ENCODE peak calls at places on chromosomes 6 and 20, in nine cellular contexts. Y, J, T, S, M, F, Z, K and V are unnamed samples. For H3K27me3, the result is how much of the 10 kb centered on the place peaks cover.

GRCh38 chr6:24415753-24416152 is 13.0 kb downstream of the MRS2 start:
- DNase-seq in F (no peak), M (no peak), J (no peak), Y (no peak), Z (no peak), S (no peak), K (no peak), T (no peak), V (no peak)

GRCh38 chr6:166168616-166169548 is 1.2 kb upstream of the TBXT start:
- DNase-seq in F (no peak), S (no peak), J (no peak), Y (no peak), M (no peak), K (no peak), Z (no peak), T (no peak), V (no peak)

GRCh38 chr6:157023958-157024357 is 246.8 kb downstream of the ARID1B start:
- DNase-seq in Z (no peak), F (no peak), Y (no peak), S (no peak), K (no peak), J (peak), T (no peak), M (no peak), V (no peak)

GRCh38 chr6:41781302-41781711 is 725 bp downstream of the PRICKLE4 start:
- DNase-seq in J (no peak), S (no peak), K (no peak), F (peak), Z (no peak), Y (peak), M (no peak), T (no peak), V (no peak)

GRCh38 chr6:160733045-160733646 is 31.1 kb downstream of the PLG start:
- DNase-seq in T (peak), Z (no peak), Y (peak), M (peak), K (no peak), S (no peak), F (no peak), J (peak), V (peak)

GRCh38 chr6:108562503-108562993 is 1.8 kb downstream of the FOXO3 start:
- DNase-seq in Z (no peak), M (peak), F (peak), K (no peak), T (peak), J (peak), S (peak), Y (peak), V (peak)

GRCh38 chr6:28941681-28942448 is 18.1 kb upstream of the TRIM27 start:
- DNase-seq in Y (peak), S (no peak), F (no peak), T (no peak), Z (no peak), J (peak), M (no peak), K (no peak), V (no peak)

GRCh38 chr20:35840403-35840802 is 68.6 kb downstream of the PHF20 start:
- DNase-seq in M (no peak), J (no peak), S (no peak), Y (no peak), F (no peak), T (no peak), K (no peak), Z (no peak), V (no peak)

GRCh38 chr20:38855356-38855755 is 49.9 kb downstream of the PPP1R16B start:
- DNase-seq in T (no peak), Y (no peak), J (peak), F (no peak), M (no peak), S (no peak), K (no peak), Z (no peak), V (no peak)
- H3K27me3 ChIP-seq in T (under half), Y (under half), J (under half), F (under half), M (under half), S (under half), K (under half), Z (under half), V (under half)

GRCh38 chr6:7693827-7694226 is 32.1 kb upstream of the BMP6 start:
- DNase-seq in S (no peak), Y (no peak), J (no peak), M (no peak), T (no peak), Z (no peak), K (no peak), F (no peak), V (no peak)

GRCh38 chr6:7696061-7696460 is 29.8 kb upstream of the BMP6 start:
- DNase-seq in T (no peak), M (no peak), Y (no peak), J (no peak), K (no peak), S (no peak), Z (no peak), F (no peak), V (no peak)

GRCh38 chr6:7701212-7701834 is 24.6 kb upstream of the BMP6 start:
- DNase-seq in M (no peak), S (no peak), J (no peak), Y (no peak), F (no peak), K (no peak), Z (no peak), T (no peak), V (no peak)

GRCh38 chr6:7697820-7698623 is 27.9 kb upstream of the BMP6 start:
- DNase-seq in T (peak), K (no peak), M (peak), J (peak), Z (no peak), F (no peak), Y (peak), S (peak), V (no peak)

GRCh38 chr6:7697432-7697819 is 28.5 kb upstream of the BMP6 start:
- DNase-seq in F (no peak), K (no peak), J (no peak), Z (no peak), Y (peak), T (no peak), M (no peak), S (no peak), V (no peak)
- H3K27ac ChIP-seq in F (no peak), K (no peak), J (peak), Z (no peak), Y (peak), T (no peak), M (no peak), S (peak), V (no peak)

DNA sequence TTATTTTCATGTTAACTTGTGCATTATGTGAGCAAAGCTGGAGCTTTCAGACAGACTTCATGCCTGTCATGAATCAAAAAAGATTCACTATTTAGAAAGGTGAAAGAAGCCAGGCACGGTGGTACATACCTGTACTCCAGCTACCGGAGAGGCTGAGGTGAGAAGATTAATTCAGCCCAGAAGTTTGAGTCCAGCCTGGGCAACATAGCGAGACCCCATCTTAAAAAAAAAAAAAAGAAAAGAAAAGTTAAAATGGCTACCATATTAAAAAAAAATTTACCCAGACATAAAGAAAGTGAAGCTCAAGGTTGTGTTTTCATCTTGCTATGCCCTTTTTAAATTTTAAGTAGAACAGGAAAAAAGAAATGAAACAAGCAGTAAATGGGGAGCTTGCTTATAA is 889 bp downstream of the CASS4 start:
- DNase-seq in Y (no peak), Z (no peak), T (no peak), K (no peak), S (no peak), J (no peak), M (no peak), F (no peak), V (no peak)
- H3K27me3 ChIP-seq in Y (under half), Z (under half), T (under half), K (under half), S (under half), J (under half), M (under half), F (under half), V (under half)

DNA sequence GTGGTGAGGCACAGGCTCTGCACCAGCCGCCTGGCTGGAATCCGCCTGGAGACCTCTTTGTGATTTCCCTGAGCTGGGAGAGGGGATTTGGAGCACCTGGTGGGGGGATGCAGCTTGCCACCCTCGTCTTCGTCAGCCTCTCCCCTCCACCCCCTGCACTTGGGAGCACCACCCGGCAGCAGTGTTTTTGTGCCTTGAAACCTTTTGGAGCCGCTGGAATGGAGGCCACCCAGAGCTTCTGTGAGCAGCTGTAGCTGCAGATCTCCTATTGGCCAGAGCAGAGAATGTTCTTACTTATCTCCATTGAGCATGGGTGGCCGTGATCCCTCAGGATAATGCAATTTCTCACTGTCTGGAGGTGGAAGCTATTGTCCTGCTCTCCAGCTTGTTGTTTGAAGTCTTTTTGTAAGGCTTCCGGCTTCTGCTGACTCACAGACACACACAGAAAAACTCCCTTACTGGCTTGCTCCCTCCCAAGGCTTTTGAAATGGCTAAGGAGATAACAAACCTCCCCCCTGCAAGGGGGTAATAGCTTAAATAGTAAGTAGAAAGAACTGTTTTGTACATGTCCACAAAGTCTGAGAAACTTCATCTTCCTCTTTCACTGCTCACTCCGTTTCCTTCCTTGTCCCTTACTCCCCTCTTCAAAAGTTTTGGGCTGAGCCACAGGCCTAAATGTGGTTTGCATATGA is 271.2 kb downstream of the PRL start:
- DNase-seq in K (no peak), S (no peak), Z (no peak), T (no peak), M (peak), J (peak), F (no peak), Y (peak), V (peak)
- H3K27ac ChIP-seq in K (no peak), S (no peak), Z (no peak), T (no peak), M (peak), J (no peak), F (peak), Y (no peak), V (peak)